ENCODE peak calls at places on chromosomes 12 and 14, in eight cellular contexts. One of them, this sample, is unnamed.
A peak's percentile ranks its signal among the peaks of the same experiment; 100 is the strongest.

GRCh38 chr12:65941388-65941787 is 117.1 kb downstream of the HMGA2 start:
- DNase-seq in fibroblast of pulmonary artery: peak; percentile 85
- DNase-seq in activated CD4-positive, alpha-beta T cell treated with anti-CD3 and anti-CD28 coated beads, Interleukin-2, amount 50 U/mL, for 4 hours: no peak
- DNase-seq in mucosa of gallbladder: no peak
- DNase-seq in activated naive CD8-positive, alpha-beta T cell treated with anti-CD3 and anti-CD28 coated beads for 36 hours: no peak
- DNase-seq in RPMI7951: peak; percentile 77
- DNase-seq in AG09309: peak; percentile 87
- DNase-seq in astrocyte of the spinal cord: peak; percentile 93
- DNase-seq in this sample: no peak

GRCh38 chr14:55416866-55417265 is 5.2 kb upstream of the ATG14 start:
- DNase-seq in fibroblast of pulmonary artery: peak; percentile 22
- DNase-seq in activated CD4-positive, alpha-beta T cell treated with anti-CD3 and anti-CD28 coated beads, Interleukin-2, amount 50 U/mL, for 4 hours: no peak
- DNase-seq in mucosa of gallbladder: no peak
- DNase-seq in activated naive CD8-positive, alpha-beta T cell treated with anti-CD3 and anti-CD28 coated beads for 36 hours: peak; percentile 9
- DNase-seq in RPMI7951: no peak
- DNase-seq in AG09309: no peak
- DNase-seq in astrocyte of the spinal cord: no peak
- DNase-seq in this sample: no peak

GRCh38 chr14:51006781-51007211 is 62.5 kb upstream of the PYGL start:
- DNase-seq in fibroblast of pulmonary artery: peak; percentile 60
- DNase-seq in activated CD4-positive, alpha-beta T cell treated with anti-CD3 and anti-CD28 coated beads, Interleukin-2, amount 50 U/mL, for 4 hours: no peak
- DNase-seq in mucosa of gallbladder: no peak
- DNase-seq in activated naive CD8-positive, alpha-beta T cell treated with anti-CD3 and anti-CD28 coated beads for 36 hours: no peak
- DNase-seq in RPMI7951: peak; percentile 96
- DNase-seq in AG09309: peak; percentile 75
- DNase-seq in astrocyte of the spinal cord: peak; percentile 68
- DNase-seq in this sample: peak; percentile 69

GRCh38 chr14:49977126-49977841 is 84.4 kb downstream of the ARF6 start:
- DNase-seq in fibroblast of pulmonary artery: no peak
- DNase-seq in activated CD4-positive, alpha-beta T cell treated with anti-CD3 and anti-CD28 coated beads, Interleukin-2, amount 50 U/mL, for 4 hours: peak; percentile 42
- DNase-seq in mucosa of gallbladder: no peak
- DNase-seq in activated naive CD8-positive, alpha-beta T cell treated with anti-CD3 and anti-CD28 coated beads for 36 hours: peak; percentile 46
- DNase-seq in RPMI7951: no peak
- DNase-seq in AG09309: no peak
- DNase-seq in astrocyte of the spinal cord: no peak
- DNase-seq in this sample: no peak

GRCh38 chr12:94182971-94183701 is 34.8 kb downstream of the PLXNC1 start:
- DNase-seq in fibroblast of pulmonary artery: no peak
- DNase-seq in activated CD4-positive, alpha-beta T cell treated with anti-CD3 and anti-CD28 coated beads, Interleukin-2, amount 50 U/mL, for 4 hours: no peak
- DNase-seq in mucosa of gallbladder: no peak
- DNase-seq in activated naive CD8-positive, alpha-beta T cell treated with anti-CD3 and anti-CD28 coated beads for 36 hours: no peak
- DNase-seq in RPMI7951: no peak
- DNase-seq in AG09309: no peak
- DNase-seq in astrocyte of the spinal cord: no peak
- DNase-seq in this sample: no peak

GRCh38 chr12:67237231-67237630 is 31.9 kb upstream of the CAND1 start:
- DNase-seq in fibroblast of pulmonary artery: no peak
- DNase-seq in activated CD4-positive, alpha-beta T cell treated with anti-CD3 and anti-CD28 coated beads, Interleukin-2, amount 50 U/mL, for 4 hours: no peak
- DNase-seq in mucosa of gallbladder: no peak
- DNase-seq in activated naive CD8-positive, alpha-beta T cell treated with anti-CD3 and anti-CD28 coated beads for 36 hours: no peak
- DNase-seq in RPMI7951: peak; percentile 27
- DNase-seq in AG09309: no peak
- DNase-seq in astrocyte of the spinal cord: no peak
- DNase-seq in this sample: no peak

GRCh38 chr14:81561084-81561775 is 27.6 kb upstream of the SEL1L start:
- DNase-seq in fibroblast of pulmonary artery: no peak
- DNase-seq in activated CD4-positive, alpha-beta T cell treated with anti-CD3 and anti-CD28 coated beads, Interleukin-2, amount 50 U/mL, for 4 hours: no peak
- DNase-seq in mucosa of gallbladder: no peak
- DNase-seq in activated naive CD8-positive, alpha-beta T cell treated with anti-CD3 and anti-CD28 coated beads for 36 hours: no peak
- DNase-seq in RPMI7951: no peak
- DNase-seq in AG09309: no peak
- DNase-seq in astrocyte of the spinal cord: no peak
- DNase-seq in this sample: no peak

GRCh38 chr14:22822017-22822618 is 6.9 kb upstream of the SLC7A7 start:
- DNase-seq in fibroblast of pulmonary artery: no peak
- DNase-seq in activated CD4-positive, alpha-beta T cell treated with anti-CD3 and anti-CD28 coated beads, Interleukin-2, amount 50 U/mL, for 4 hours: no peak
- DNase-seq in mucosa of gallbladder: no peak
- DNase-seq in activated naive CD8-positive, alpha-beta T cell treated with anti-CD3 and anti-CD28 coated beads for 36 hours: no peak
- DNase-seq in RPMI7951: no peak
- DNase-seq in AG09309: no peak
- DNase-seq in astrocyte of the spinal cord: no peak
- DNase-seq in this sample: no peak

GRCh38 chr12:51047655-51048540 is at the start of gene LETMD1:
- DNase-seq in fibroblast of pulmonary artery: peak; percentile 99
- DNase-seq in activated CD4-positive, alpha-beta T cell treated with anti-CD3 and anti-CD28 coated beads, Interleukin-2, amount 50 U/mL, for 4 hours: peak; percentile 84
- DNase-seq in mucosa of gallbladder: peak; percentile 97
- DNase-seq in activated naive CD8-positive, alpha-beta T cell treated with anti-CD3 and anti-CD28 coated beads for 36 hours: peak; percentile 87
- DNase-seq in RPMI7951: peak; percentile 97
- DNase-seq in AG09309: peak; percentile 95
- DNase-seq in astrocyte of the spinal cord: peak; percentile 99
- DNase-seq in this sample: peak; percentile 98

GRCh38 chr12:55060470-55060869 is 40.7 kb downstream of the NEUROD4 start:
- DNase-seq in fibroblast of pulmonary artery: no peak
- DNase-seq in activated CD4-positive, alpha-beta T cell treated with anti-CD3 and anti-CD28 coated beads, Interleukin-2, amount 50 U/mL, for 4 hours: no peak
- DNase-seq in mucosa of gallbladder: no peak
- DNase-seq in activated naive CD8-positive, alpha-beta T cell treated with anti-CD3 and anti-CD28 coated beads for 36 hours: peak; percentile 38
- DNase-seq in RPMI7951: no peak
- DNase-seq in AG09309: no peak
- DNase-seq in astrocyte of the spinal cord: no peak
- DNase-seq in this sample: no peak

GRCh38 chr12:26628234-26628633 is 204.8 kb downstream of the ITPR2 start:
- DNase-seq in fibroblast of pulmonary artery: no peak
- DNase-seq in activated CD4-positive, alpha-beta T cell treated with anti-CD3 and anti-CD28 coated beads, Interleukin-2, amount 50 U/mL, for 4 hours: no peak
- DNase-seq in mucosa of gallbladder: no peak
- DNase-seq in activated naive CD8-positive, alpha-beta T cell treated with anti-CD3 and anti-CD28 coated beads for 36 hours: no peak
- DNase-seq in RPMI7951: no peak
- DNase-seq in AG09309: no peak
- DNase-seq in astrocyte of the spinal cord: no peak
- DNase-seq in this sample: no peak

GRCh38 chr14:24376448-24377070 is 8.6 kb downstream of the NFATC4 start:
- DNase-seq in fibroblast of pulmonary artery: no peak
- DNase-seq in activated CD4-positive, alpha-beta T cell treated with anti-CD3 and anti-CD28 coated beads, Interleukin-2, amount 50 U/mL, for 4 hours: no peak
- DNase-seq in mucosa of gallbladder: no peak
- DNase-seq in activated naive CD8-positive, alpha-beta T cell treated with anti-CD3 and anti-CD28 coated beads for 36 hours: no peak
- DNase-seq in RPMI7951: no peak
- DNase-seq in AG09309: no peak
- DNase-seq in astrocyte of the spinal cord: no peak
- DNase-seq in this sample: no peak

GRCh38 chr14:93930296-93930988 is 3.3 kb downstream of the FAM181A start:
- DNase-seq in fibroblast of pulmonary artery: no peak
- DNase-seq in activated CD4-positive, alpha-beta T cell treated with anti-CD3 and anti-CD28 coated beads, Interleukin-2, amount 50 U/mL, for 4 hours: no peak
- DNase-seq in mucosa of gallbladder: no peak
- DNase-seq in activated naive CD8-positive, alpha-beta T cell treated with anti-CD3 and anti-CD28 coated beads for 36 hours: no peak
- DNase-seq in RPMI7951: no peak
- DNase-seq in AG09309: no peak
- DNase-seq in astrocyte of the spinal cord: no peak
- DNase-seq in this sample: no peak

GRCh38 chr14:104087981-104088850 is 2.7 kb downstream of the ASPG start:
- DNase-seq in fibroblast of pulmonary artery: no peak
- DNase-seq in activated CD4-positive, alpha-beta T cell treated with anti-CD3 and anti-CD28 coated beads, Interleukin-2, amount 50 U/mL, for 4 hours: no peak
- DNase-seq in mucosa of gallbladder: no peak
- DNase-seq in activated naive CD8-positive, alpha-beta T cell treated with anti-CD3 and anti-CD28 coated beads for 36 hours: no peak
- DNase-seq in RPMI7951: no peak
- DNase-seq in AG09309: no peak
- DNase-seq in astrocyte of the spinal cord: no peak
- DNase-seq in this sample: no peak

GRCh38 chr12:130879212-130879686 is 7.4 kb downstream of the RAN start:
- DNase-seq in fibroblast of pulmonary artery: no peak
- DNase-seq in activated CD4-positive, alpha-beta T cell treated with anti-CD3 and anti-CD28 coated beads, Interleukin-2, amount 50 U/mL, for 4 hours: no peak
- DNase-seq in mucosa of gallbladder: no peak
- DNase-seq in activated naive CD8-positive, alpha-beta T cell treated with anti-CD3 and anti-CD28 coated beads for 36 hours: no peak
- DNase-seq in RPMI7951: no peak
- DNase-seq in AG09309: no peak
- DNase-seq in astrocyte of the spinal cord: no peak
- DNase-seq in this sample: no peak

GRCh38 chr12:58931518-58931917 is 11.2 kb upstream of the LRIG3 start:
- DNase-seq in fibroblast of pulmonary artery: no peak
- DNase-seq in activated CD4-positive, alpha-beta T cell treated with anti-CD3 and anti-CD28 coated beads, Interleukin-2, amount 50 U/mL, for 4 hours: no peak
- DNase-seq in mucosa of gallbladder: no peak
- DNase-seq in activated naive CD8-positive, alpha-beta T cell treated with anti-CD3 and anti-CD28 coated beads for 36 hours: no peak
- DNase-seq in RPMI7951: peak; percentile 37
- DNase-seq in AG09309: no peak
- DNase-seq in astrocyte of the spinal cord: no peak
- DNase-seq in this sample: no peak

GRCh38 chr12:120539303-120539702 is 5.1 kb downstream of the RNF10 start:
- DNase-seq in fibroblast of pulmonary artery: no peak
- DNase-seq in activated CD4-positive, alpha-beta T cell treated with anti-CD3 and anti-CD28 coated beads, Interleukin-2, amount 50 U/mL, for 4 hours: no peak
- DNase-seq in mucosa of gallbladder: no peak
- DNase-seq in activated naive CD8-positive, alpha-beta T cell treated with anti-CD3 and anti-CD28 coated beads for 36 hours: no peak
- DNase-seq in RPMI7951: peak; percentile 26
- DNase-seq in AG09309: no peak
- DNase-seq in astrocyte of the spinal cord: peak; percentile 31
- DNase-seq in this sample: no peak

GRCh38 chr12:52054231-52054837 is 3.1 kb downstream of the NR4A1 start:
- DNase-seq in fibroblast of pulmonary artery: no peak
- DNase-seq in activated CD4-positive, alpha-beta T cell treated with anti-CD3 and anti-CD28 coated beads, Interleukin-2, amount 50 U/mL, for 4 hours: no peak
- DNase-seq in mucosa of gallbladder: no peak
- DNase-seq in activated naive CD8-positive, alpha-beta T cell treated with anti-CD3 and anti-CD28 coated beads for 36 hours: no peak
- DNase-seq in RPMI7951: no peak
- DNase-seq in AG09309: no peak
- DNase-seq in astrocyte of the spinal cord: no peak
- DNase-seq in this sample: no peak

GRCh38 chr12:129381717-129382116 is 522.1 kb downstream of the TMEM132D start:
- DNase-seq in fibroblast of pulmonary artery: no peak
- DNase-seq in activated CD4-positive, alpha-beta T cell treated with anti-CD3 and anti-CD28 coated beads, Interleukin-2, amount 50 U/mL, for 4 hours: no peak
- DNase-seq in mucosa of gallbladder: peak; percentile 16
- DNase-seq in activated naive CD8-positive, alpha-beta T cell treated with anti-CD3 and anti-CD28 coated beads for 36 hours: no peak
- DNase-seq in RPMI7951: no peak
- DNase-seq in AG09309: no peak
- DNase-seq in astrocyte of the spinal cord: no peak
- DNase-seq in this sample: no peak

GRCh38 chr14:100317897-100318808 is 5.0 kb upstream of the SLC25A47 start:
- DNase-seq in fibroblast of pulmonary artery: peak; percentile 66
- DNase-seq in activated CD4-positive, alpha-beta T cell treated with anti-CD3 and anti-CD28 coated beads, Interleukin-2, amount 50 U/mL, for 4 hours: peak; percentile 54
- DNase-seq in mucosa of gallbladder: peak; percentile 63
- DNase-seq in activated naive CD8-positive, alpha-beta T cell treated with anti-CD3 and anti-CD28 coated beads for 36 hours: peak; percentile 78
- DNase-seq in RPMI7951: no peak
- DNase-seq in AG09309: no peak
- DNase-seq in astrocyte of the spinal cord: peak; percentile 46
- DNase-seq in this sample: no peak

GRCh38 chr14:105738638-105739037 is 212.3 kb downstream of the TMEM121 start:
- DNase-seq in fibroblast of pulmonary artery: no peak
- DNase-seq in activated CD4-positive, alpha-beta T cell treated with anti-CD3 and anti-CD28 coated beads, Interleukin-2, amount 50 U/mL, for 4 hours: no peak
- DNase-seq in mucosa of gallbladder: no peak
- DNase-seq in activated naive CD8-positive, alpha-beta T cell treated with anti-CD3 and anti-CD28 coated beads for 36 hours: no peak
- DNase-seq in RPMI7951: no peak
- DNase-seq in AG09309: no peak
- DNase-seq in astrocyte of the spinal cord: no peak
- DNase-seq in this sample: no peak

GRCh38 chr14:51283402-51283825 is 43.4 kb downstream of the TMX1 start:
- DNase-seq in fibroblast of pulmonary artery: peak; percentile 94
- DNase-seq in activated CD4-positive, alpha-beta T cell treated with anti-CD3 and anti-CD28 coated beads, Interleukin-2, amount 50 U/mL, for 4 hours: no peak
- DNase-seq in mucosa of gallbladder: no peak
- DNase-seq in activated naive CD8-positive, alpha-beta T cell treated with anti-CD3 and anti-CD28 coated beads for 36 hours: no peak
- DNase-seq in RPMI7951: peak; percentile 84
- DNase-seq in AG09309: peak; percentile 84
- DNase-seq in astrocyte of the spinal cord: peak; percentile 95
- DNase-seq in this sample: peak; percentile 65

GRCh38 chr12:25256826-25257225 is 6.1 kb upstream of the KRAS start:
- DNase-seq in fibroblast of pulmonary artery: no peak
- DNase-seq in activated CD4-positive, alpha-beta T cell treated with anti-CD3 and anti-CD28 coated beads, Interleukin-2, amount 50 U/mL, for 4 hours: no peak
- DNase-seq in mucosa of gallbladder: no peak
- DNase-seq in activated naive CD8-positive, alpha-beta T cell treated with anti-CD3 and anti-CD28 coated beads for 36 hours: no peak
- DNase-seq in RPMI7951: no peak
- DNase-seq in AG09309: no peak
- DNase-seq in astrocyte of the spinal cord: no peak
- DNase-seq in this sample: no peak